ENCODE peak calls at places on chromosome 18, in seven cellular contexts. D, I, X, G, U, M and H are unnamed samples.
A peak's percentile ranks its signal among the peaks of the same experiment; 100 is the strongest.

GRCh38 chr18:8898990-8899389 is 193.6 kb downstream of the MTCL1 start:
- DNase-seq in D (no peak), I (no peak), X (peak; percentile 34), G (no peak), U (no peak), M (no peak), H (no peak)

GRCh38 chr18:65749881-65750280 is 931 bp upstream of the CDH7 start:
- DNase-seq in D (no peak), I (no peak), X (no peak), G (no peak), U (no peak), M (peak; percentile 43), H (no peak)

GRCh38 chr18:22110482-22110924 is 58.9 kb upstream of the GATA6 start:
- DNase-seq in D (no peak), I (no peak), X (no peak), G (no peak), U (no peak), M (peak; percentile 67), H (no peak)

GRCh38 chr18:906416-907170 is 1.9 kb downstream of the ADCYAP1 start:
- DNase-seq in D (no peak), I (no peak), X (no peak), G (no peak), U (peak; percentile 10), M (peak; percentile 69), H (no peak)

GRCh38 chr18:56835331-56835730 is 184.2 kb downstream of the WDR7 start:
- DNase-seq in D (no peak), I (no peak), X (peak; percentile 6), G (no peak), U (no peak), M (no peak), H (no peak)

GRCh38 chr18:65468881-65469280 is 281.9 kb upstream of the CDH7 start:
- DNase-seq in D (no peak), I (no peak), X (no peak), G (no peak), U (no peak), M (no peak), H (no peak)

GRCh38 chr18:78561757-78562445 is 417.7 kb upstream of the SALL3 start:
- DNase-seq in D (no peak), I (no peak), X (no peak), G (no peak), U (no peak), M (peak; percentile 56), H (no peak)

GRCh38 chr18:75250471-75250821 is 39.8 kb downstream of the TSHZ1 start:
- DNase-seq in D (no peak), I (no peak), X (no peak), G (no peak), U (no peak), M (no peak), H (no peak)

GRCh38 chr18:38909972-38910371 is 1344.4 kb upstream of the CELF4 start:
- DNase-seq in D (no peak), I (no peak), X (no peak), G (no peak), U (no peak), M (no peak), H (no peak)

GRCh38 chr18:8614875-8615274 is 5.6 kb downstream of the RAB12 start:
- DNase-seq in D (no peak), I (no peak), X (no peak), G (no peak), U (no peak), M (no peak), H (no peak)

GRCh38 chr18:34867520-34867919 is 157.4 kb downstream of the DTNA start:
- DNase-seq in D (no peak), I (no peak), X (no peak), G (peak; percentile 12), U (no peak), M (peak; percentile 61), H (no peak)

GRCh38 chr18:37451239-37451825 is 114.3 kb downstream of the CELF4 start:
- DNase-seq in D (no peak), I (no peak), X (no peak), G (no peak), U (no peak), M (no peak), H (no peak)

GRCh38 chr18:845152-845819 is 33.2 kb upstream of the YES1 start:
- DNase-seq in D (no peak), I (no peak), X (peak; percentile 56), G (peak; percentile 70), U (no peak), M (no peak), H (no peak)

GRCh38 chr18:36187138-36187825 is at the start of gene MOCOS:
- DNase-seq in D (peak; percentile 43), I (peak; percentile 82), X (peak; percentile 58), G (peak; percentile 68), U (no peak), M (peak; percentile 89), H (no peak)

GRCh38 chr18:41938445-41938844 is 16.6 kb upstream of the PIK3C3 start:
- DNase-seq in D (no peak), I (no peak), X (peak; percentile 91), G (no peak), U (no peak), M (no peak), H (no peak)

GRCh38 chr18:22412502-22412901 is 5.2 kb downstream of the CTAGE1 start:
- DNase-seq in D (no peak), I (no peak), X (peak; percentile 96), G (no peak), U (no peak), M (no peak), H (no peak)

GRCh38 chr18:75256376-75256775 is 45.8 kb downstream of the TSHZ1 start:
- DNase-seq in D (no peak), I (no peak), X (peak; percentile 12), G (no peak), U (no peak), M (no peak), H (no peak)

GRCh38 chr18:62399306-62399705 is 74.2 kb downstream of the TNFRSF11A start:
- DNase-seq in D (no peak), I (no peak), X (no peak), G (no peak), U (no peak), M (no peak), H (no peak)
- H3K4me3 ChIP-seq in D (no peak overlapping the region), I (no peak overlapping the region), X (no peak overlapping the region), G (no peak overlapping the region), U (no peak overlapping the region), M (no peak overlapping the region), H (no peak overlapping the region)

GRCh38 chr18:12309683-12310198 is 1.7 kb downstream of the TUBB6 start:
- DNase-seq in D (no peak), I (no peak), X (peak; percentile 41), G (no peak), U (no peak), M (no peak), H (no peak)

GRCh38 chr18:12308386-12309100 is 502 bp downstream of the TUBB6 start:
- DNase-seq in D (peak; percentile 39), I (peak; percentile 89), X (peak; percentile 92), G (peak; percentile 29), U (no peak), M (peak; percentile 87), H (no peak)

GRCh38 chr18:12312936-12313335 is 4.9 kb downstream of the TUBB6 start:
- DNase-seq in D (no peak), I (no peak), X (peak; percentile 67), G (no peak), U (no peak), M (no peak), H (no peak)

GRCh38 chr18:12307871-12308385 is at the start of gene TUBB6:
- DNase-seq in D (peak; percentile 24), I (peak; percentile 79), X (peak; percentile 83), G (no peak), U (no peak), M (peak; percentile 86), H (no peak)

DNA sequence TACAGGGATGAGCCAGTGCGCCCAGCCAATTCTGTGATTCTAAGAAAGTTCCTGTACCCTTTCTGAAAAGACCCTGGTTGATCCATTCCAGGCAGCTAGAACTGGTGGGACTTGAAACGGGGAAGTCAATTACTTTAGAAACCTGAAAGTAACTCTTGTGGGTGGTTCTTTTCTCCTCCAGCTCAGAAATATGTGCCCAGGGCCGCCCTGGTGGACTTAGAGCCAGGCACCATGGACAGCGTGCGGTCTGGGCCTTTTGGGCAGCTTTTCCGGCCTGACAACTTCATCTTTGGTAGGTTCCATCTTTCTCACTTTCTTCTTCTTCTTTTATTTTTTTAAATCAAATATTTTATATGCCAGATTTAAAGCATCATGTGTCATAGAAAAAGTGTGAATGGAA is 2.7 kb downstream of the TUBB6 start:
- DNase-seq in D (no peak), I (no peak), X (no peak), G (no peak), U (no peak), M (no peak), H (no peak)
- H3K4me3 ChIP-seq in D (no peak overlapping the region), I (peak overlapping the region; percentile 81), X (peak overlapping the region; percentile 35), G (no peak overlapping the region), U (no peak overlapping the region), M (no peak overlapping the region), H (no peak overlapping the region)

DNA sequence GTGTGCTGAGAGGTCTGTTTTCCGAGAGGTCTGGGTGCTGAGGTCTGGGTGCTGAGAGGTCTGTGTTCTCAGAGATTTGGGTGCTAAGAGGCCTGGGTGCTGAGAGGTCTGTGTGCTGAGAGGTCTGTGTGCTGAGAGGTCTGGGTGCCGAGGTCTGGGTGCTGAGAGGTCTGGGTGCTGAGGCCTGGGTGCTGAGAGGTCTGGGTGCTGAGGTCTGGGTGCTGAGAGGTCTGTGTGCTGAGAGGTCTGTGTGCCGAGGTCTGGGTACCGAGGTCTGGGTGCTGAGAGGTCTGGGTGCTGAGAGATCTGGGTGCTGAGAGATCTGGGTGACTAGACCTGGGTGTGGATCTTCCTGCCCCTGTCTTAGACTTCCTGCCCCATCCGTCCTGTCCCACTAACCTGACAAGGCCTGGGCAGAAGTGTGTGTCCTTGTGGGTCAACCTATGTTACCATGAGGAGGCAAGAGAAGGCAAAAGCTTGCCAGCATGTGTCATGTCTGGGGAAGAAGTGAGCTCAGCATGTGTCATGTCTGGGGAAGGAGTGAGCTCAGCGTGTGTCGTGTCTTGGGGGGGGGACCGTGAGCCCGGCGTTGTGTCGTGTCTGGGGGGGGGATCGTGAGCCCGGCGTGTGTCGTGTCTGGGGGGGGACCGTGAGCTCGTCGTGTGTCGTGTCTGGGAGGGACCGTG is 69.3 kb downstream of the KCNG2 start:
- DNase-seq in D (no peak), I (no peak), X (no peak), G (no peak), U (no peak), M (no peak), H (no peak)
- H3K4me3 ChIP-seq in D (no peak overlapping the region), I (no peak overlapping the region), X (no peak overlapping the region), G (no peak overlapping the region), U (no peak overlapping the region), M (no peak overlapping the region), H (no peak overlapping the region)

GRCh38 chr18:58927659-58928058 is 63.0 kb downstream of the ZNF532 start:
- DNase-seq in D (no peak), I (no peak), X (no peak), G (no peak), U (no peak), M (peak; percentile 36), H (no peak)

GRCh38 chr18:58929206-58929605 is 64.5 kb downstream of the ZNF532 start:
- DNase-seq in D (no peak), I (no peak), X (no peak), G (no peak), U (no peak), M (no peak), H (no peak)

GRCh38 chr18:58924473-58924872 is 59.8 kb downstream of the ZNF532 start:
- DNase-seq in D (no peak), I (no peak), X (no peak), G (no peak), U (no peak), M (no peak), H (no peak)

GRCh38 chr18:58922995-58923394 is 58.3 kb downstream of the ZNF532 start:
- DNase-seq in D (no peak), I (no peak), X (no peak), G (no peak), U (no peak), M (no peak), H (no peak)

GRCh38 chr18:58928401-58928800 is 63.7 kb downstream of the ZNF532 start:
- DNase-seq in D (no peak), I (no peak), X (no peak), G (no peak), U (no peak), M (no peak), H (no peak)
- H3K4me3 ChIP-seq in D (no peak overlapping the region), I (peak overlapping the region; percentile 7), X (no peak overlapping the region), G (no peak overlapping the region), U (no peak overlapping the region), M (no peak overlapping the region), H (no peak overlapping the region)